ENCODE peak calls at places on chromosome 19, in five cellular contexts. One of them, this sample, is unnamed.

GRCh38 chr19:39199025-39199424 is 2.3 kb downstream of the NCCRP1 start:
- DNase-seq in stimulated activated CD4-positive, alpha-beta T cell treated with anti-CD3 and anti-CD28 coated beads, Interleukin-15, amount 100 ng/mL, for 48 hours: no peak
- DNase-seq in thoracic aorta: no peak
- DNase-seq in RWPE2: no peak
- DNase-seq in head of caudate nucleus: peak
- DNase-seq in this sample: peak

GRCh38 chr19:16548956-16549355 is 6.7 kb upstream of the CHERP start:
- DNase-seq in RWPE2: no peak
- DNase-seq in head of caudate nucleus: no peak
- DNase-seq in stimulated activated CD4-positive, alpha-beta T cell treated with anti-CD3 and anti-CD28 coated beads, Interleukin-15, amount 100 ng/mL, for 48 hours: no peak
- DNase-seq in thoracic aorta: no peak
- DNase-seq in this sample: no peak

GRCh38 chr19:35346193-35347052 is 1.3 kb upstream of the FFAR1 start:
- DNase-seq in thoracic aorta: no peak
- DNase-seq in stimulated activated CD4-positive, alpha-beta T cell treated with anti-CD3 and anti-CD28 coated beads, Interleukin-15, amount 100 ng/mL, for 48 hours: peak
- DNase-seq in head of caudate nucleus: no peak
- DNase-seq in RWPE2: no peak
- DNase-seq in this sample: no peak

GRCh38 chr19:46482645-46483044 is 11.3 kb upstream of the PNMA8A start:
- DNase-seq in thoracic aorta: no peak
- DNase-seq in head of caudate nucleus: no peak
- DNase-seq in stimulated activated CD4-positive, alpha-beta T cell treated with anti-CD3 and anti-CD28 coated beads, Interleukin-15, amount 100 ng/mL, for 48 hours: no peak
- DNase-seq in RWPE2: no peak
- DNase-seq in this sample: peak

GRCh38 chr19:47839913-47840312 is 18.2 kb downstream of the CRX start:
- DNase-seq in stimulated activated CD4-positive, alpha-beta T cell treated with anti-CD3 and anti-CD28 coated beads, Interleukin-15, amount 100 ng/mL, for 48 hours: no peak
- DNase-seq in thoracic aorta: no peak
- DNase-seq in RWPE2: no peak
- DNase-seq in head of caudate nucleus: no peak
- DNase-seq in this sample: peak

GRCh38 chr19:15015946-15016542 is 33.2 kb upstream of the CASP14 start:
- DNase-seq in thoracic aorta: no peak
- DNase-seq in stimulated activated CD4-positive, alpha-beta T cell treated with anti-CD3 and anti-CD28 coated beads, Interleukin-15, amount 100 ng/mL, for 48 hours: no peak
- DNase-seq in RWPE2: no peak
- DNase-seq in head of caudate nucleus: no peak
- DNase-seq in this sample: no peak

GRCh38 chr19:19155495-19156219 is 14.4 kb downstream of the MEF2B start:
- DNase-seq in head of caudate nucleus: no peak
- DNase-seq in thoracic aorta: no peak
- DNase-seq in stimulated activated CD4-positive, alpha-beta T cell treated with anti-CD3 and anti-CD28 coated beads, Interleukin-15, amount 100 ng/mL, for 48 hours: no peak
- DNase-seq in RWPE2: no peak
- DNase-seq in this sample: no peak

GRCh38 chr19:32363632-32364031 is 18.2 kb downstream of the ZNF507 start:
- DNase-seq in head of caudate nucleus: no peak
- DNase-seq in thoracic aorta: no peak
- DNase-seq in stimulated activated CD4-positive, alpha-beta T cell treated with anti-CD3 and anti-CD28 coated beads, Interleukin-15, amount 100 ng/mL, for 48 hours: no peak
- DNase-seq in RWPE2: no peak
- DNase-seq in this sample: no peak

GRCh38 chr19:29667941-29668340 is 2.7 kb downstream of the PLEKHF1 start:
- DNase-seq in head of caudate nucleus: no peak
- DNase-seq in stimulated activated CD4-positive, alpha-beta T cell treated with anti-CD3 and anti-CD28 coated beads, Interleukin-15, amount 100 ng/mL, for 48 hours: no peak
- DNase-seq in thoracic aorta: no peak
- DNase-seq in RWPE2: no peak
- DNase-seq in this sample: no peak

GRCh38 chr19:29520390-29520789 is 5.4 kb upstream of the VSTM2B start:
- DNase-seq in head of caudate nucleus: no peak
- DNase-seq in stimulated activated CD4-positive, alpha-beta T cell treated with anti-CD3 and anti-CD28 coated beads, Interleukin-15, amount 100 ng/mL, for 48 hours: no peak
- DNase-seq in thoracic aorta: no peak
- DNase-seq in RWPE2: no peak
- DNase-seq in this sample: no peak

GRCh38 chr19:30106417-30107095 is 164.5 kb downstream of the URI1 start:
- DNase-seq in head of caudate nucleus: no peak
- DNase-seq in RWPE2: no peak
- DNase-seq in thoracic aorta: no peak
- DNase-seq in stimulated activated CD4-positive, alpha-beta T cell treated with anti-CD3 and anti-CD28 coated beads, Interleukin-15, amount 100 ng/mL, for 48 hours: no peak
- DNase-seq in this sample: no peak

GRCh38 chr19:18756896-18757295 is 34.2 kb downstream of the COMP start:
- DNase-seq in head of caudate nucleus: no peak
- DNase-seq in RWPE2: peak
- DNase-seq in stimulated activated CD4-positive, alpha-beta T cell treated with anti-CD3 and anti-CD28 coated beads, Interleukin-15, amount 100 ng/mL, for 48 hours: no peak
- DNase-seq in thoracic aorta: no peak
- DNase-seq in this sample: no peak